ENCODE peak calls at places on chromosome 12, in seven cellular contexts. L is iris pigment epithelial cell, G is NCI-H774, T is NCI-H510A, Y is mesenchymal stem cell, K is 8988T, C is epithelial cell of esophagus. Z is an unnamed sample.

GRCh38 chr12:130421896-130422295 is 84.2 kb downstream of the PIWIL1 start:
- DNase-seq in C (no peak), Y (no peak), G (no peak), K (no peak), T (no peak), L (no peak), Z (no peak)

GRCh38 chr12:66132408-66132807 is 1.9 kb upstream of the LLPH start:
- DNase-seq in C (peak), L (peak), K (peak), T (no peak), G (no peak), Y (peak), Z (no peak)

GRCh38 chr12:110498984-110499706 is 2.8 kb downstream of the VPS29 start:
- DNase-seq in K (no peak), T (no peak), C (peak), Y (peak), L (peak), G (no peak), Z (no peak)

GRCh38 chr12:112506513-112507166 is 87.9 kb downstream of the PTPN11 start:
- DNase-seq in C (no peak), G (no peak), L (no peak), K (no peak), Y (no peak), T (no peak), Z (no peak)

GRCh38 chr12:76080017-76080728 is 4.3 kb downstream of the NAP1L1 start:
- DNase-seq in T (peak), K (no peak), Y (peak), G (peak), C (no peak), L (peak), Z (no peak)

GRCh38 chr12:127987199-127987901 is 279.6 kb upstream of the TMEM132C start:
- DNase-seq in T (no peak), Y (no peak), K (no peak), L (peak), G (no peak), C (no peak), Z (no peak)

GRCh38 chr12:29286081-29286800 is 94.7 kb downstream of the ERGIC2 start:
- DNase-seq in Y (no peak), K (no peak), L (peak), C (no peak), G (no peak), T (no peak), Z (no peak)

GRCh38 chr12:26651566-26652188 is 181.3 kb downstream of the ITPR2 start:
- DNase-seq in K (peak), T (no peak), C (peak), Y (peak), G (peak), L (peak), Z (no peak)

GRCh38 chr12:57543666-57544065 is 3.3 kb downstream of the DCTN2 start:
- DNase-seq in L (no peak), C (no peak), Y (no peak), G (no peak), T (peak), K (no peak), Z (no peak)

GRCh38 chr12:45050751-45051489 is at the start of gene DBX2:
- DNase-seq in G (peak), K (no peak), Y (no peak), L (no peak), T (no peak), C (peak), Z (no peak)

GRCh38 chr12:130254476-130255276 is 83.0 kb upstream of the PIWIL1 start:
- DNase-seq in G (no peak), Y (no peak), T (peak), L (no peak), K (no peak), C (no peak), Z (no peak)

GRCh38 chr12:27777141-27777540 is 2.9 kb upstream of the KLHL42 start:
- DNase-seq in C (no peak), T (no peak), K (no peak), L (no peak), Y (no peak), G (no peak), Z (no peak)

GRCh38 chr12:49187184-49187583 is 1.7 kb downstream of the TUBA1A start:
- DNase-seq in G (peak), T (no peak), Y (peak), C (peak), K (no peak), L (peak), Z (no peak)

GRCh38 chr12:115456946-115457689 is 773.1 kb upstream of the TBX3 start:
- DNase-seq in C (peak), T (peak), K (no peak), G (peak), Y (no peak), L (no peak), Z (no peak)

GRCh38 chr12:40158592-40159111 is 52.8 kb upstream of the SLC2A13 start:
- DNase-seq in Y (no peak), G (no peak), L (peak), T (no peak), C (peak), K (no peak), Z (peak)

GRCh38 chr12:14903386-14904098 is 17.9 kb upstream of the MGP start:
- DNase-seq in G (no peak), Y (no peak), K (no peak), T (no peak), C (no peak), L (no peak), Z (no peak)

GRCh38 chr12:8829621-8830020 is 7.2 kb downstream of the A2ML1 start:
- DNase-seq in T (no peak), Y (no peak), G (no peak), C (peak), L (no peak), K (no peak), Z (no peak)

GRCh38 chr12:50778663-50779590 is 15.0 kb downstream of the ATF1 start:
- DNase-seq in L (no peak), T (no peak), G (no peak), K (no peak), C (no peak), Y (no peak), Z (no peak)

GRCh38 chr12:106582264-106582591 is 576 bp upstream of the RFX4 start:
- DNase-seq in G (no peak), K (no peak), C (no peak), Y (no peak), L (no peak), T (no peak), Z (no peak)

GRCh38 chr12:131134523-131135310 is 181.0 kb downstream of the ADGRD1 start:
- DNase-seq in Y (no peak), L (no peak), K (no peak), C (no peak), G (no peak), T (no peak), Z (no peak)

GRCh38 chr12:120144215-120144614 is 27.7 kb upstream of the RAB35 start:
- DNase-seq in T (no peak), K (no peak), L (no peak), Y (no peak), G (no peak), C (no peak), Z (no peak)

GRCh38 chr12:1613860-1614259 is 15.2 kb upstream of the WNT5B start:
- DNase-seq in Y (no peak), L (no peak), C (no peak), T (no peak), K (no peak), G (no peak), Z (no peak)

GRCh38 chr12:23450810-23451209 is 498.7 kb downstream of the SOX5 start:
- DNase-seq in T (no peak), K (no peak), G (no peak), L (no peak), Y (no peak), C (no peak), Z (no peak)